ENCODE peak calls at places on chromosome 1, in ten cellular contexts. L is T-helper 1 cell; G is nucleus accumbens; C is substantia nigra; Z is HEK293T; J is heart left ventricle; A is stomach; E is activated CD4-positive, alpha-beta T cell treated with anti-CD3 and anti-CD28 coated beads for 48 hours; U is mesendoderm; H is progenitor cell of endocrine pancreas. R is an unnamed sample.

GRCh38 chr1:59204001-59204400 is 92.9 kb upstream of the FGGY start:
- DNase-seq in L (no peak), G (no peak), C (no peak), Z (no peak), J (peak), A (peak), E (no peak), U (no peak), H (no peak), R (peak)

GRCh38 chr1:95604784-95605183 is 370.8 kb downstream of the RWDD3 start:
- DNase-seq in L (no peak), G (no peak), C (no peak), Z (no peak), J (no peak), A (no peak), E (no peak), U (no peak), H (no peak), R (no peak)

GRCh38 chr1:200641175-200641489 is 20.6 kb upstream of the KIF14 start:
- DNase-seq in L (no peak), G (no peak), C (no peak), Z (no peak), J (no peak), A (no peak), E (no peak), U (no peak), H (no peak), R (no peak)

GRCh38 chr1:156726549-156727226 is 1.6 kb upstream of the METTL25B start:
- DNase-seq in L (peak), G (no peak), C (no peak), Z (peak), J (peak), A (peak), E (peak), U (peak), H (no peak), R (no peak)

GRCh38 chr1:226064816-226065248 is 2.3 kb downstream of the H3-3A start:
- DNase-seq in L (peak), G (peak), C (no peak), Z (peak), J (peak), A (peak), E (peak), U (peak), H (no peak), R (peak)

GRCh38 chr1:39955547-39956539 is 898 bp downstream of the MFSD2A start:
- DNase-seq in L (peak), G (no peak), C (no peak), Z (peak), J (no peak), A (peak), E (peak), U (peak), H (no peak), R (no peak)

GRCh38 chr1:211420389-211420788 is 71.6 kb downstream of the RD3 start:
- DNase-seq in L (no peak), G (no peak), C (no peak), Z (peak), J (no peak), A (no peak), E (peak), U (peak), H (no peak), R (no peak)

GRCh38 chr1:230691615-230692014 is 22.3 kb downstream of the AGT start:
- DNase-seq in L (no peak), G (no peak), C (no peak), Z (no peak), J (no peak), A (no peak), E (no peak), U (no peak), H (no peak), R (no peak)

GRCh38 chr1:239538244-239538988 is 152.0 kb downstream of the CHRM3 start:
- DNase-seq in L (no peak), G (no peak), C (no peak), Z (no peak), J (no peak), A (no peak), E (no peak), U (no peak), H (no peak), R (no peak)

GRCh38 chr1:19596719-19597462 is 47.2 kb upstream of the NBL1 start:
- DNase-seq in L (peak), G (peak), C (peak), Z (peak), J (peak), A (peak), E (peak), U (peak), H (peak), R (peak)

GRCh38 chr1:179298952-179299351 is 5.4 kb downstream of the SOAT1 start:
- DNase-seq in L (peak), G (no peak), C (no peak), Z (no peak), J (no peak), A (no peak), E (peak), U (no peak), H (no peak), R (no peak)

GRCh38 chr1:194865367-194865766 is 1679.0 kb upstream of the B3GALT2 start:
- DNase-seq in L (no peak), G (no peak), C (no peak), Z (no peak), J (no peak), A (no peak), E (no peak), U (no peak), H (no peak), R (no peak)

GRCh38 chr1:71944006-71944405 is 338.3 kb downstream of the NEGR1 start:
- DNase-seq in L (no peak), G (no peak), C (no peak), Z (no peak), J (no peak), A (no peak), E (no peak), U (no peak), H (no peak), R (no peak)

GRCh38 chr1:218201601-218202000 is 83.5 kb upstream of the RRP15 start:
- DNase-seq in L (no peak), G (no peak), C (no peak), Z (no peak), J (no peak), A (no peak), E (no peak), U (no peak), H (no peak), R (no peak)

GRCh38 chr1:24018611-24019580 is 38.8 kb upstream of the SRSF10 start:
- DNase-seq in L (no peak), G (peak), C (no peak), Z (peak), J (peak), A (peak), E (no peak), U (peak), H (peak), R (peak)

GRCh38 chr1:116915182-116915611 is 5.5 kb downstream of the PTGFRN start:
- DNase-seq in L (no peak), G (no peak), C (no peak), Z (no peak), J (peak), A (peak), E (no peak), U (no peak), H (no peak), R (no peak)

GRCh38 chr1:53892911-53893310 is 1.1 kb upstream of the DIO1 start:
- DNase-seq in L (no peak), G (peak), C (no peak), Z (no peak), J (peak), A (no peak), E (no peak), U (no peak), H (no peak), R (no peak)

GRCh38 chr1:150221552-150221951 is 14.4 kb downstream of the ANP32E start:
- DNase-seq in L (no peak), G (no peak), C (no peak), Z (no peak), J (no peak), A (no peak), E (no peak), U (no peak), H (no peak), R (no peak)